ENCODE peak calls at places on chromosomes 11 and 22, in nine cellular contexts. One of them, this sample, is unnamed.

GRCh38 chr11:24828938-24829337 is 332.1 kb downstream of the LUZP2 start:
- DNase-seq in stimulated activated CD8-positive, alpha-beta memory T cell treated with anti-CD3 and anti-CD28 coated beads, Interleukin-4, amount 100 ng/mL, for 1 hour: no peak
- DNase-seq in posterior vena cava: no peak
- DNase-seq in M059J: no peak
- DNase-seq in activated CD4-positive, alpha-beta T cell treated with anti-CD3 and anti-CD28 coated beads, Interleukin-2, amount 50 U/mL, for 24 hours: no peak
- DNase-seq in NCI-H1694: no peak
- DNase-seq in HT1080: no peak
- DNase-seq in fibroblast of lung: no peak
- DNase-seq in GM06990: no peak
- DNase-seq in this sample: no peak

GRCh38 chr11:134557571-134558257 is 145.7 kb upstream of the B3GAT1 start:
- DNase-seq in HT1080: peak
- DNase-seq in activated CD4-positive, alpha-beta T cell treated with anti-CD3 and anti-CD28 coated beads, Interleukin-2, amount 50 U/mL, for 24 hours: no peak
- DNase-seq in stimulated activated CD8-positive, alpha-beta memory T cell treated with anti-CD3 and anti-CD28 coated beads, Interleukin-4, amount 100 ng/mL, for 1 hour: no peak
- DNase-seq in fibroblast of lung: no peak
- DNase-seq in M059J: peak
- DNase-seq in posterior vena cava: no peak
- DNase-seq in NCI-H1694: no peak
- DNase-seq in GM06990: no peak
- DNase-seq in this sample: no peak

GRCh38 chr11:7533199-7534029 is 19.6 kb downstream of the PPFIBP2 start:
- DNase-seq in activated CD4-positive, alpha-beta T cell treated with anti-CD3 and anti-CD28 coated beads, Interleukin-2, amount 50 U/mL, for 24 hours: no peak
- DNase-seq in GM06990: no peak
- DNase-seq in fibroblast of lung: no peak
- DNase-seq in stimulated activated CD8-positive, alpha-beta memory T cell treated with anti-CD3 and anti-CD28 coated beads, Interleukin-4, amount 100 ng/mL, for 1 hour: no peak
- DNase-seq in HT1080: no peak
- DNase-seq in NCI-H1694: no peak
- DNase-seq in posterior vena cava: no peak
- DNase-seq in M059J: no peak
- DNase-seq in this sample: no peak

GRCh38 chr11:120205596-120206161 is 5.2 kb upstream of the OAF start:
- DNase-seq in NCI-H1694: no peak
- DNase-seq in M059J: peak
- DNase-seq in stimulated activated CD8-positive, alpha-beta memory T cell treated with anti-CD3 and anti-CD28 coated beads, Interleukin-4, amount 100 ng/mL, for 1 hour: no peak
- DNase-seq in posterior vena cava: no peak
- DNase-seq in HT1080: peak
- DNase-seq in activated CD4-positive, alpha-beta T cell treated with anti-CD3 and anti-CD28 coated beads, Interleukin-2, amount 50 U/mL, for 24 hours: no peak
- DNase-seq in fibroblast of lung: peak
- DNase-seq in GM06990: no peak
- DNase-seq in this sample: no peak

GRCh38 chr11:74070713-74071506 is 62.0 kb upstream of the UCP3 start:
- DNase-seq in M059J: no peak
- DNase-seq in activated CD4-positive, alpha-beta T cell treated with anti-CD3 and anti-CD28 coated beads, Interleukin-2, amount 50 U/mL, for 24 hours: no peak
- DNase-seq in GM06990: no peak
- DNase-seq in HT1080: no peak
- DNase-seq in NCI-H1694: no peak
- DNase-seq in posterior vena cava: no peak
- DNase-seq in stimulated activated CD8-positive, alpha-beta memory T cell treated with anti-CD3 and anti-CD28 coated beads, Interleukin-4, amount 100 ng/mL, for 1 hour: no peak
- DNase-seq in fibroblast of lung: peak
- DNase-seq in this sample: no peak

GRCh38 chr11:73564903-73565302 is 33.0 kb downstream of the FAM168A start:
- DNase-seq in GM06990: no peak
- DNase-seq in activated CD4-positive, alpha-beta T cell treated with anti-CD3 and anti-CD28 coated beads, Interleukin-2, amount 50 U/mL, for 24 hours: no peak
- DNase-seq in stimulated activated CD8-positive, alpha-beta memory T cell treated with anti-CD3 and anti-CD28 coated beads, Interleukin-4, amount 100 ng/mL, for 1 hour: no peak
- DNase-seq in posterior vena cava: no peak
- DNase-seq in HT1080: no peak
- DNase-seq in fibroblast of lung: no peak
- DNase-seq in NCI-H1694: no peak
- DNase-seq in M059J: no peak
- DNase-seq in this sample: no peak

GRCh38 chr11:47270331-47271271 is 668 bp downstream of the MADD start:
- DNase-seq in GM06990: peak
- DNase-seq in HT1080: peak
- DNase-seq in posterior vena cava: peak
- DNase-seq in M059J: peak
- DNase-seq in fibroblast of lung: peak
- DNase-seq in activated CD4-positive, alpha-beta T cell treated with anti-CD3 and anti-CD28 coated beads, Interleukin-2, amount 50 U/mL, for 24 hours: no peak
- DNase-seq in stimulated activated CD8-positive, alpha-beta memory T cell treated with anti-CD3 and anti-CD28 coated beads, Interleukin-4, amount 100 ng/mL, for 1 hour: no peak
- DNase-seq in NCI-H1694: peak
- DNase-seq in this sample: no peak

GRCh38 chr11:78564037-78564888 is 10.4 kb downstream of the NARS2 start:
- DNase-seq in posterior vena cava: no peak
- DNase-seq in stimulated activated CD8-positive, alpha-beta memory T cell treated with anti-CD3 and anti-CD28 coated beads, Interleukin-4, amount 100 ng/mL, for 1 hour: no peak
- DNase-seq in fibroblast of lung: peak
- DNase-seq in M059J: peak
- DNase-seq in HT1080: peak
- DNase-seq in activated CD4-positive, alpha-beta T cell treated with anti-CD3 and anti-CD28 coated beads, Interleukin-2, amount 50 U/mL, for 24 hours: no peak
- DNase-seq in NCI-H1694: peak
- DNase-seq in GM06990: peak
- DNase-seq in this sample: no peak

GRCh38 chr11:2380807-2381350 is 3.8 kb downstream of the CD81 start:
- DNase-seq in posterior vena cava: peak
- DNase-seq in NCI-H1694: no peak
- DNase-seq in stimulated activated CD8-positive, alpha-beta memory T cell treated with anti-CD3 and anti-CD28 coated beads, Interleukin-4, amount 100 ng/mL, for 1 hour: no peak
- DNase-seq in M059J: no peak
- DNase-seq in HT1080: no peak
- DNase-seq in GM06990: peak
- DNase-seq in activated CD4-positive, alpha-beta T cell treated with anti-CD3 and anti-CD28 coated beads, Interleukin-2, amount 50 U/mL, for 24 hours: no peak
- DNase-seq in fibroblast of lung: no peak
- DNase-seq in this sample: no peak

GRCh38 chr11:17719028-17719939 is at the start of gene MYOD1:
- DNase-seq in posterior vena cava: peak
- DNase-seq in NCI-H1694: no peak
- DNase-seq in M059J: no peak
- DNase-seq in GM06990: no peak
- DNase-seq in activated CD4-positive, alpha-beta T cell treated with anti-CD3 and anti-CD28 coated beads, Interleukin-2, amount 50 U/mL, for 24 hours: no peak
- DNase-seq in HT1080: no peak
- DNase-seq in fibroblast of lung: peak
- DNase-seq in stimulated activated CD8-positive, alpha-beta memory T cell treated with anti-CD3 and anti-CD28 coated beads, Interleukin-4, amount 100 ng/mL, for 1 hour: no peak
- DNase-seq in this sample: no peak

GRCh38 chr22:49197986-49198704 is 629.5 kb downstream of the BRD1 start:
- DNase-seq in activated CD4-positive, alpha-beta T cell treated with anti-CD3 and anti-CD28 coated beads, Interleukin-2, amount 50 U/mL, for 24 hours: no peak
- DNase-seq in stimulated activated CD8-positive, alpha-beta memory T cell treated with anti-CD3 and anti-CD28 coated beads, Interleukin-4, amount 100 ng/mL, for 1 hour: no peak
- DNase-seq in GM06990: no peak
- DNase-seq in posterior vena cava: peak
- DNase-seq in fibroblast of lung: no peak
- DNase-seq in HT1080: no peak
- DNase-seq in M059J: no peak
- DNase-seq in NCI-H1694: no peak
- DNase-seq in this sample: no peak